ENCODE peak calls at places on chromosomes 3 and 15, in five cellular contexts. V is HepG2, H is K562, J is H1, Y is GM12878. C is an unnamed sample.

GRCh38 chr15:99345832-99346462 is 94.7 kb downstream of the LRRC28 start:
- DNase-seq in V (no peak), H (no peak), J (no peak), Y (no peak), C (no peak)

GRCh38 chr15:76056931-76057330 is 2.9 kb upstream of the TMEM266 start:
- DNase-seq in V (no peak), H (no peak), J (no peak), Y (peak; percentile 77), C (no peak)

GRCh38 chr3:196274585-196274984 is 12.9 kb downstream of the PCYT1A start:
- DNase-seq in V (no peak), H (peak; percentile 42), J (no peak), Y (peak; percentile 84), C (no peak)

GRCh38 chr3:84175449-84175848 is 783.3 kb upstream of the CADM2 start:
- DNase-seq in V (no peak), H (no peak), J (no peak), Y (no peak), C (no peak)

GRCh38 chr3:50268703-50269451 is at the start of gene SEMA3B:
- DNase-seq in V (peak; percentile 71), H (no peak), J (no peak), Y (no peak), C (no peak)

GRCh38 chr15:96359772-96360498 is 29.4 kb downstream of the NR2F2 start:
- DNase-seq in V (no peak), H (no peak), J (no peak), Y (no peak), C (no peak)

GRCh38 chr3:53056442-53056841 is 10.6 kb upstream of the SFMBT1 start:
- DNase-seq in V (peak; percentile 66), H (peak; percentile 20), J (no peak), Y (no peak), C (no peak)

GRCh38 chr3:85342915-85343314 is 384.1 kb downstream of the CADM2 start:
- DNase-seq in V (peak; percentile 3), H (no peak), J (no peak), Y (no peak), C (no peak)

GRCh38 chr15:65303687-65304392 is 637 bp upstream of the RNU5B-1 start:
- DNase-seq in V (peak; percentile 50), H (no peak), J (no peak), Y (no peak), C (peak; percentile 44)

GRCh38 chr15:33675246-33675645 is 293.1 kb upstream of the CHRM5 start:
- DNase-seq in V (no peak), H (peak; percentile 18), J (no peak), Y (no peak), C (peak; percentile 26)

GRCh38 chr3:71585126-71585525 is 1.6 kb upstream of the FOXP1 start:
- DNase-seq in V (no peak), H (peak; percentile 7), J (no peak), Y (no peak), C (no peak)

GRCh38 chr15:92343869-92344643 is 49.6 kb upstream of the ST8SIA2 start:
- DNase-seq in V (no peak), H (no peak), J (peak; percentile 23), Y (no peak), C (no peak)

GRCh38 chr3:151896662-151897012 is 23.2 kb downstream of the SUCNR1 start:
- DNase-seq in V (no peak), H (no peak), J (no peak), Y (no peak), C (peak; percentile 48)

GRCh38 chr15:92149029-92149428 is 244.7 kb upstream of the ST8SIA2 start:
- DNase-seq in V (no peak), H (no peak), J (no peak), Y (no peak), C (no peak)

GRCh38 chr3:179948740-179949139 is 88.0 kb downstream of the PEX5L start:
- DNase-seq in V (no peak), H (no peak), J (no peak), Y (no peak), C (no peak)
- TF ChIP-seq SRF in V (no peak), H (no peak), J (no peak), Y (no peak), C (no peak)

GRCh38 chr3:161251716-161252115 is 30.6 kb downstream of the NMD3 start:
- DNase-seq in V (no peak), H (no peak), J (no peak), Y (no peak), C (no peak)
- TF ChIP-seq POLR2A in V (no peak), H (no peak), J (no peak), Y (no peak), C (no peak)

GRCh38 chr15:68354923-68355322 is 77.0 kb downstream of the ITGA11 start:
- DNase-seq in V (peak; percentile 11), H (peak; percentile 25), J (no peak), Y (no peak), C (peak; percentile 64)
- TF ChIP-seq SRF in V (no peak), H (no peak), J (no peak), Y (no peak), C (peak; percentile 66)

GRCh38 chr15:71071529-71071928 is 43.7 kb upstream of the THSD4 start:
- DNase-seq in V (no peak), H (no peak), J (no peak), Y (no peak), C (no peak)
- TF ChIP-seq POLR2A in V (no peak), H (no peak), J (no peak), Y (no peak), C (no peak)

GRCh38 chr15:94312946-94313345 is 81.6 kb downstream of the MCTP2 start:
- DNase-seq in V (no peak), H (no peak), J (no peak), Y (no peak), C (no peak)

GRCh38 chr15:94305133-94305532 is 73.8 kb downstream of the MCTP2 start:
- DNase-seq in V (no peak), H (no peak), J (no peak), Y (no peak), C (no peak)

GRCh38 chr15:94306700-94307650 is 75.6 kb downstream of the MCTP2 start:
- DNase-seq in V (no peak), H (no peak), J (no peak), Y (peak; percentile 78), C (no peak)
- TF ChIP-seq SRF in V (no peak), H (no peak), J (no peak), Y (peak; percentile 76), C (no peak)

GRCh38 chr3:44894485-44894884 is 20.1 kb downstream of the TGM4 start:
- DNase-seq in V (no peak), H (no peak), J (no peak), Y (no peak), C (no peak)
- TF ChIP-seq POLR2A in V (no peak), H (no peak), J (no peak), Y (no peak), C (no peak)

GRCh38 chr3:30655187-30655812 is 48.9 kb downstream of the TGFBR2 start:
- DNase-seq in V (no peak), H (no peak), J (no peak), Y (peak; percentile 47), C (no peak)
- TF ChIP-seq SRF in V (no peak), H (no peak), J (no peak), Y (no peak), C (no peak)

GRCh38 chr3:98445949-98446406 is 17.0 kb upstream of the OR5K1 start:
- DNase-seq in V (no peak), H (no peak), J (no peak), Y (peak; percentile 48), C (peak; percentile 12)
- TF ChIP-seq POLR2A in V (no peak), H (no peak), J (no peak), Y (no peak), C (no peak)

GRCh38 chr3:45123030-45123429 is 23.1 kb downstream of the CDCP1 start:
- DNase-seq in V (no peak), H (no peak), J (no peak), Y (peak; percentile 62), C (no peak)
- TF ChIP-seq SRF in V (no peak), H (no peak), J (no peak), Y (no peak), C (no peak)

DNA sequence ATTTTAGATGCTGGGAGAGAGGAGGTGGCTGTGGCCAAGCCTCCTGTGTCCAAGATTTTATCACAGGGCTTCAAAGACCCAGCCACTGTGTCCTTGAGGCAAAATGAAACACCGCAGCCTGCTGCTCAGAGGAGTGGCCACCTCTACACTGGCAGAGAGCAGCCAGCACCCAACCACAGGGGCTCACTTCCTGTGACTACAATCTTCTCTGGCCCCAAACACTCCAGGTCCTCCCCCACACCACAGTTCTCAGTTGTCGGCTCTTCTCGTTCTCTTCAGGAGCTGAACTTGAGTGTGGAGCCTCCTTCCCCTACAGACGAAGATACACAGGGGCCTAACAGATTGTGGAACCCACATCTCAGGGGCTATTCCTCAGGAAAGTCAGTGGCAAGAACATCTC is 45.6 kb downstream of the CDAN1 start:
- DNase-seq in V (no peak), H (no peak), J (no peak), Y (no peak), C (no peak)
- TF ChIP-seq POLR2A in V (no peak), H (no peak), J (no peak), Y (no peak), C (no peak)

C was measured in HCT116.